ENCODE peak calls at places on chromosomes 2 and 18, in seven cellular contexts. One of them, this sample, is unnamed.

GRCh38 chr2:128409326-128410034 is 90.8 kb upstream of the HS6ST1 start:
- DNase-seq in IMR-90: no peak
- DNase-seq in prostate gland: no peak
- DNase-seq in HCT116: no peak
- DNase-seq in stomach: peak
- DNase-seq in right lobe of liver: peak
- DNase-seq in body of pancreas: no peak
- DNase-seq in this sample: peak

GRCh38 chr2:101558740-101559508 is 84.0 kb upstream of the RFX8 start:
- DNase-seq in IMR-90: peak
- DNase-seq in prostate gland: no peak
- DNase-seq in HCT116: no peak
- DNase-seq in stomach: no peak
- DNase-seq in right lobe of liver: no peak
- DNase-seq in body of pancreas: no peak
- DNase-seq in this sample: no peak

GRCh38 chr2:209734805-209735204 is 36.8 kb upstream of the UNC80 start:
- DNase-seq in IMR-90: no peak
- DNase-seq in prostate gland: no peak
- DNase-seq in HCT116: no peak
- DNase-seq in stomach: no peak
- DNase-seq in right lobe of liver: no peak
- DNase-seq in body of pancreas: no peak
- DNase-seq in this sample: no peak

GRCh38 chr2:5587726-5588125 is 104.5 kb upstream of the SOX11 start:
- DNase-seq in IMR-90: no peak
- DNase-seq in prostate gland: no peak
- DNase-seq in HCT116: no peak
- DNase-seq in stomach: no peak
- DNase-seq in right lobe of liver: no peak
- DNase-seq in body of pancreas: no peak
- DNase-seq in this sample: no peak

GRCh38 chr2:27795868-27796277 is 24.4 kb downstream of the MRPL33 start:
- DNase-seq in IMR-90: no peak
- DNase-seq in prostate gland: no peak
- DNase-seq in HCT116: no peak
- DNase-seq in stomach: no peak
- DNase-seq in right lobe of liver: no peak
- DNase-seq in body of pancreas: no peak
- DNase-seq in this sample: no peak

GRCh38 chr2:145136702-145137101 is 616.8 kb upstream of the ZEB2 start:
- DNase-seq in IMR-90: no peak
- DNase-seq in prostate gland: no peak
- DNase-seq in HCT116: no peak
- DNase-seq in stomach: no peak
- DNase-seq in right lobe of liver: no peak
- DNase-seq in body of pancreas: no peak
- DNase-seq in this sample: no peak

GRCh38 chr2:236731767-236732580 is 162.3 kb downstream of the ACKR3 start:
- DNase-seq in IMR-90: peak
- DNase-seq in prostate gland: no peak
- DNase-seq in HCT116: no peak
- DNase-seq in stomach: no peak
- DNase-seq in right lobe of liver: peak
- DNase-seq in body of pancreas: peak
- DNase-seq in this sample: peak

GRCh38 chr2:230849633-230850357 is 14.9 kb upstream of the ITM2C start:
- DNase-seq in IMR-90: no peak
- DNase-seq in prostate gland: no peak
- DNase-seq in HCT116: peak
- DNase-seq in stomach: peak
- DNase-seq in right lobe of liver: peak
- DNase-seq in body of pancreas: peak
- DNase-seq in this sample: peak

GRCh38 chr2:234287650-234288049 is 209.2 kb downstream of the ARL4C start:
- DNase-seq in IMR-90: no peak
- DNase-seq in prostate gland: no peak
- DNase-seq in HCT116: no peak
- DNase-seq in stomach: no peak
- DNase-seq in right lobe of liver: no peak
- DNase-seq in body of pancreas: no peak
- DNase-seq in this sample: peak

GRCh38 chr18:79899609-79900435 is 51.6 kb downstream of the SLC66A2 start:
- DNase-seq in IMR-90: no peak
- DNase-seq in prostate gland: no peak
- DNase-seq in HCT116: no peak
- DNase-seq in stomach: no peak
- DNase-seq in right lobe of liver: peak
- DNase-seq in body of pancreas: no peak
- DNase-seq in this sample: peak

GRCh38 chr2:134120160-134120717 is 133.6 kb upstream of the MGAT5 start:
- DNase-seq in IMR-90: no peak
- DNase-seq in prostate gland: no peak
- DNase-seq in HCT116: no peak
- DNase-seq in stomach: no peak
- DNase-seq in right lobe of liver: no peak
- DNase-seq in body of pancreas: no peak
- DNase-seq in this sample: no peak

GRCh38 chr2:108535380-108535677 is 1.1 kb downstream of the LIMS1 start:
- DNase-seq in IMR-90: no peak
- DNase-seq in prostate gland: no peak
- DNase-seq in HCT116: no peak
- DNase-seq in stomach: no peak
- DNase-seq in right lobe of liver: no peak
- DNase-seq in body of pancreas: no peak
- DNase-seq in this sample: no peak

GRCh38 chr2:65431417-65432226 is 777 bp downstream of the SPRED2 start:
- DNase-seq in IMR-90: peak
- DNase-seq in prostate gland: peak
- DNase-seq in HCT116: no peak
- DNase-seq in stomach: peak
- DNase-seq in right lobe of liver: peak
- DNase-seq in body of pancreas: peak
- DNase-seq in this sample: peak

GRCh38 chr2:25236736-25237135 is 68.4 kb upstream of the POMC start:
- DNase-seq in IMR-90: no peak
- DNase-seq in prostate gland: no peak
- DNase-seq in HCT116: no peak
- DNase-seq in stomach: no peak
- DNase-seq in right lobe of liver: no peak
- DNase-seq in body of pancreas: no peak
- DNase-seq in this sample: no peak

GRCh38 chr2:66434679-66435548 is at the start of gene MEIS1:
- DNase-seq in IMR-90: peak
- DNase-seq in prostate gland: peak
- DNase-seq in HCT116: no peak
- DNase-seq in stomach: peak
- DNase-seq in right lobe of liver: peak
- DNase-seq in body of pancreas: peak
- DNase-seq in this sample: peak

GRCh38 chr2:120677696-120678095 is 58.0 kb upstream of the GLI2 start:
- DNase-seq in IMR-90: no peak
- DNase-seq in prostate gland: no peak
- DNase-seq in HCT116: no peak
- DNase-seq in stomach: no peak
- DNase-seq in right lobe of liver: no peak
- DNase-seq in body of pancreas: no peak
- DNase-seq in this sample: no peak

GRCh38 chr2:176084629-176085119 is 912 bp upstream of the EVX2 start:
- DNase-seq in IMR-90: no peak
- DNase-seq in prostate gland: no peak
- DNase-seq in HCT116: no peak
- DNase-seq in stomach: no peak
- DNase-seq in right lobe of liver: no peak
- DNase-seq in body of pancreas: no peak
- DNase-seq in this sample: no peak

GRCh38 chr18:72544092-72544886 is at the start of gene CBLN2:
- DNase-seq in IMR-90: peak
- DNase-seq in prostate gland: peak
- DNase-seq in HCT116: no peak
- DNase-seq in stomach: no peak
- DNase-seq in right lobe of liver: peak
- DNase-seq in body of pancreas: peak
- DNase-seq in this sample: peak

GRCh38 chr2:130371723-130372054 is 15.8 kb downstream of the PTPN18 start:
- DNase-seq in IMR-90: peak
- DNase-seq in prostate gland: no peak
- DNase-seq in HCT116: no peak
- DNase-seq in stomach: no peak
- DNase-seq in right lobe of liver: no peak
- DNase-seq in body of pancreas: peak
- DNase-seq in this sample: no peak

GRCh38 chr18:79404567-79404910 is 8.8 kb downstream of the NFATC1 start:
- DNase-seq in IMR-90: no peak
- DNase-seq in prostate gland: no peak
- DNase-seq in HCT116: no peak
- DNase-seq in stomach: no peak
- DNase-seq in right lobe of liver: no peak
- DNase-seq in body of pancreas: no peak
- DNase-seq in this sample: no peak

GRCh38 chr2:240435457-240435954 is at the start of gene GPC1:
- DNase-seq in IMR-90: peak
- DNase-seq in prostate gland: peak
- DNase-seq in HCT116: peak
- DNase-seq in stomach: peak
- DNase-seq in right lobe of liver: peak
- DNase-seq in body of pancreas: peak
- DNase-seq in this sample: peak
- TF ChIP-seq POLR2A in IMR-90: peak
- TF ChIP-seq POLR2A in prostate gland: peak
- TF ChIP-seq POLR2A in HCT116: no peak
- TF ChIP-seq POLR2A in stomach: no peak
- TF ChIP-seq POLR2A in right lobe of liver: peak
- TF ChIP-seq POLR2A in body of pancreas: no peak
- TF ChIP-seq POLR2A in this sample: no peak

DNA sequence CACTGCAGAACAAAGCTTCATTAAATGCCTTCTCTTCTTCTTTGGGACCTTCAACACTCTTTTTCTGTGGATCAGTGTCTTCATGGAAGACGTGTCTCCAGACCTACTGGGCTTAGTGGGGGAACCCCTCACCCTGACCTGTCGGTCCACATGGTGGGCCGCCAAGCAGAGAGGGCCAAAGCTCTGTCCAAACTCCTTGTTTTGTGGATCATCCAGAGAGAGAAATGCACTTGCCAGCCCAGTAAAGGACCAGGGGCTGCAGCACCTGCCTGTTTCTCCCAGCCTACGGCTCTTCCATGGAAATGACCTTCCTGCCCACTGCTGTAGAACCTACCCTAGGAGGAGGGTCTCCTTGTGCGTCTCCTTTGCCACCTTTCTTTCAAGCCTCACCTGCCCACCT is 25.9 kb downstream of the DYSF start:
- DNase-seq in IMR-90: no peak
- DNase-seq in prostate gland: no peak
- DNase-seq in HCT116: no peak
- DNase-seq in stomach: no peak
- DNase-seq in right lobe of liver: no peak
- DNase-seq in body of pancreas: no peak
- DNase-seq in this sample: no peak
- TF ChIP-seq POLR2A in IMR-90: no peak
- TF ChIP-seq POLR2A in prostate gland: no peak
- TF ChIP-seq POLR2A in HCT116: no peak
- TF ChIP-seq POLR2A in stomach: no peak
- TF ChIP-seq POLR2A in right lobe of liver: no peak
- TF ChIP-seq POLR2A in body of pancreas: no peak
- TF ChIP-seq POLR2A in this sample: no peak

GRCh38 chr18:31061945-31062344 is 19.4 kb upstream of the DSC3 start:
- DNase-seq in IMR-90: no peak
- DNase-seq in prostate gland: no peak
- DNase-seq in HCT116: no peak
- DNase-seq in stomach: no peak
- DNase-seq in right lobe of liver: no peak
- DNase-seq in body of pancreas: no peak
- DNase-seq in this sample: no peak
- TF ChIP-seq POLR2A in IMR-90: no peak
- TF ChIP-seq POLR2A in prostate gland: no peak
- TF ChIP-seq POLR2A in HCT116: no peak
- TF ChIP-seq POLR2A in stomach: no peak
- TF ChIP-seq POLR2A in right lobe of liver: no peak
- TF ChIP-seq POLR2A in body of pancreas: no peak
- TF ChIP-seq POLR2A in this sample: no peak

GRCh38 chr2:241225983-241226382 is 37.5 kb downstream of the ANO7 start:
- DNase-seq in IMR-90: no peak
- DNase-seq in prostate gland: no peak
- DNase-seq in HCT116: no peak
- DNase-seq in stomach: no peak
- DNase-seq in right lobe of liver: no peak
- DNase-seq in body of pancreas: no peak
- DNase-seq in this sample: no peak
- TF ChIP-seq POLR2A in IMR-90: no peak
- TF ChIP-seq POLR2A in prostate gland: no peak
- TF ChIP-seq POLR2A in HCT116: no peak
- TF ChIP-seq POLR2A in stomach: no peak
- TF ChIP-seq POLR2A in right lobe of liver: no peak
- TF ChIP-seq POLR2A in body of pancreas: no peak
- TF ChIP-seq POLR2A in this sample: no peak

DNA sequence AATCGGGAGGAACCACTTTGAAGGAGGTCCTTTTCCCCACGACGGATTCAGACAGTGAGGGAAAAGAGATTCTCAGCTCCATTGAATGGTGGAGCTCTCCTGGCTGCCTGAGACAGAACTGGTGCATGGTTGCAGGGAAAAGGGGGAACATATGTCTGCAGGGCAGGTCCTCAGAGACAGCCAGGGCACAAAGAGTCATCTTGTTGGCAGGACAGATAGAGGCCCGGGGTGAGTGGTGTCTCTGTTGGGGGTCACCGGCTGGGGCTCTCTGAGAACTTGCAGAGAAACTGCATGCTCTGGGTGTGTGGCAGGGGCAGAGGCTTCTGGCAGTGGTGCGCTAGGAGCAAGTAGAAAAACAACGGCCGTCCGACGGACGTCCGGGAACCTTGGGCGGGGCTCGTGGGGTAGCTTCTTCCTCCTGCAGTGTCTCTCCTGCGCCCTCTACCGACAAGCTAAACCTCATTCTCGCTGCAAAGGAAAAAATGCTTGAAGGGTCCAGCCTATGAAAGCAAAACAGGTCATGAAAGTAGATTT is 94.3 kb downstream of the CDCA7 start:
- DNase-seq in IMR-90: peak
- DNase-seq in prostate gland: peak
- DNase-seq in HCT116: peak
- DNase-seq in stomach: peak
- DNase-seq in right lobe of liver: peak
- DNase-seq in body of pancreas: peak
- DNase-seq in this sample: peak
- TF ChIP-seq POLR2A in IMR-90: no peak
- TF ChIP-seq POLR2A in prostate gland: no peak
- TF ChIP-seq POLR2A in HCT116: peak
- TF ChIP-seq POLR2A in stomach: no peak
- TF ChIP-seq POLR2A in right lobe of liver: no peak
- TF ChIP-seq POLR2A in body of pancreas: no peak
- TF ChIP-seq POLR2A in this sample: no peak